ENCODE peak calls at places on chromosomes 1 and 21, in five cellular contexts. One of them, this sample, is unnamed.

GRCh38 chr1:209103135-209103534 is 480.4 kb upstream of the CAMK1G start:
- DNase-seq in upper lobe of right lung: no peak
- DNase-seq in spleen: no peak
- DNase-seq in heart right ventricle: no peak
- DNase-seq in AG04450: no peak
- DNase-seq in this sample: no peak

GRCh38 chr1:84539972-84540371 is 33.6 kb upstream of the GNG5 start:
- DNase-seq in spleen: no peak
- DNase-seq in AG04450: no peak
- DNase-seq in upper lobe of right lung: no peak
- DNase-seq in heart right ventricle: no peak
- DNase-seq in this sample: no peak

GRCh38 chr1:204866051-204866596 is 4.5 kb upstream of the NFASC start:
- DNase-seq in upper lobe of right lung: no peak
- DNase-seq in spleen: no peak
- DNase-seq in heart right ventricle: no peak
- DNase-seq in AG04450: no peak
- DNase-seq in this sample: no peak

GRCh38 chr1:43994794-43995790 is 3.7 kb downstream of the CCDC24 start:
- DNase-seq in AG04450: no peak
- DNase-seq in upper lobe of right lung: no peak
- DNase-seq in spleen: peak
- DNase-seq in heart right ventricle: no peak
- DNase-seq in this sample: no peak

GRCh38 chr1:5493708-5494390 is 498.4 kb downstream of the NPHP4 start:
- DNase-seq in heart right ventricle: no peak
- DNase-seq in upper lobe of right lung: no peak
- DNase-seq in AG04450: no peak
- DNase-seq in spleen: peak
- DNase-seq in this sample: no peak

GRCh38 chr21:33308586-33309490 is 15.9 kb upstream of the IFNAR1 start:
- DNase-seq in heart right ventricle: no peak
- DNase-seq in upper lobe of right lung: no peak
- DNase-seq in AG04450: no peak
- DNase-seq in spleen: no peak
- DNase-seq in this sample: peak

GRCh38 chr21:46109251-46110221 is 11.6 kb downstream of the COL6A2 start:
- DNase-seq in AG04450: no peak
- DNase-seq in upper lobe of right lung: peak
- DNase-seq in heart right ventricle: peak
- DNase-seq in spleen: peak
- DNase-seq in this sample: no peak

GRCh38 chr1:17013598-17014320 is 2.0 kb upstream of the ATP13A2 start:
- DNase-seq in spleen: peak
- DNase-seq in upper lobe of right lung: peak
- DNase-seq in heart right ventricle: no peak
- DNase-seq in AG04450: no peak
- DNase-seq in this sample: peak

GRCh38 chr21:46120301-46121285 is 22.7 kb downstream of the COL6A2 start:
- DNase-seq in spleen: peak
- DNase-seq in upper lobe of right lung: peak
- DNase-seq in heart right ventricle: peak
- DNase-seq in AG04450: no peak
- DNase-seq in this sample: no peak

GRCh38 chr1:81228926-81229325 is 571.8 kb upstream of the ADGRL2 start:
- DNase-seq in AG04450: no peak
- DNase-seq in spleen: no peak
- DNase-seq in upper lobe of right lung: no peak
- DNase-seq in heart right ventricle: no peak
- DNase-seq in this sample: no peak

GRCh38 chr1:111596499-111596898 is 23.1 kb upstream of the RAP1A start:
- DNase-seq in spleen: peak
- DNase-seq in AG04450: no peak
- DNase-seq in heart right ventricle: no peak
- DNase-seq in upper lobe of right lung: no peak
- DNase-seq in this sample: no peak

GRCh38 chr1:58090640-58091039 is 455.9 kb downstream of the OMA1 start:
- DNase-seq in heart right ventricle: no peak
- DNase-seq in AG04450: no peak
- DNase-seq in upper lobe of right lung: no peak
- DNase-seq in spleen: no peak
- DNase-seq in this sample: no peak

GRCh38 chr1:156571261-156571958 is 955 bp downstream of the IQGAP3 start:
- DNase-seq in spleen: no peak
- DNase-seq in AG04450: peak
- DNase-seq in upper lobe of right lung: no peak
- DNase-seq in heart right ventricle: no peak
- DNase-seq in this sample: no peak

GRCh38 chr1:194684636-194685035 is 1498.2 kb upstream of the B3GALT2 start:
- DNase-seq in AG04450: no peak
- DNase-seq in spleen: no peak
- DNase-seq in heart right ventricle: no peak
- DNase-seq in upper lobe of right lung: no peak
- DNase-seq in this sample: no peak

GRCh38 chr1:241352401-241352800 is 4.6 kb downstream of the RGS7 start:
- DNase-seq in upper lobe of right lung: no peak
- DNase-seq in heart right ventricle: no peak
- DNase-seq in AG04450: no peak
- DNase-seq in spleen: no peak
- DNase-seq in this sample: no peak

GRCh38 chr1:178934574-178934945 is 63.7 kb upstream of the ANGPTL1 start:
- DNase-seq in AG04450: no peak
- DNase-seq in upper lobe of right lung: no peak
- DNase-seq in spleen: no peak
- DNase-seq in heart right ventricle: no peak
- DNase-seq in this sample: peak

GRCh38 chr1:243642936-243643335 is 207.1 kb downstream of the AKT3 start:
- DNase-seq in spleen: no peak
- DNase-seq in AG04450: no peak
- DNase-seq in upper lobe of right lung: no peak
- DNase-seq in heart right ventricle: no peak
- DNase-seq in this sample: no peak

GRCh38 chr1:188778578-188778977 is 1699.1 kb downstream of the BRINP3 start:
- DNase-seq in heart right ventricle: no peak
- DNase-seq in AG04450: no peak
- DNase-seq in upper lobe of right lung: no peak
- DNase-seq in spleen: no peak
- DNase-seq in this sample: no peak

GRCh38 chr1:231827337-231828105 is 200.9 kb downstream of the DISC1 start:
- DNase-seq in heart right ventricle: no peak
- DNase-seq in upper lobe of right lung: no peak
- DNase-seq in spleen: no peak
- DNase-seq in AG04450: no peak
- DNase-seq in this sample: no peak

GRCh38 chr21:44666401-44667320 is at the start of gene KRTAP12-2:
- DNase-seq in heart right ventricle: peak
- DNase-seq in spleen: no peak
- DNase-seq in upper lobe of right lung: no peak
- DNase-seq in AG04450: no peak
- DNase-seq in this sample: no peak

GRCh38 chr1:30887485-30888315 is 20.9 kb downstream of the SDC3 start:
- DNase-seq in spleen: no peak
- DNase-seq in upper lobe of right lung: no peak
- DNase-seq in heart right ventricle: no peak
- DNase-seq in AG04450: peak
- DNase-seq in this sample: no peak

GRCh38 chr1:186974774-186975181 is 146.0 kb downstream of the PLA2G4A start:
- DNase-seq in spleen: no peak
- DNase-seq in heart right ventricle: no peak
- DNase-seq in AG04450: peak
- DNase-seq in upper lobe of right lung: no peak
- DNase-seq in this sample: no peak

GRCh38 chr1:15696956-15697521 is 12.9 kb downstream of the PLEKHM2 start:
- DNase-seq in heart right ventricle: no peak
- DNase-seq in upper lobe of right lung: no peak
- DNase-seq in AG04450: no peak
- DNase-seq in spleen: peak
- DNase-seq in this sample: peak

GRCh38 chr1:186175588-186175987 is 199.5 kb downstream of the TPR start:
- DNase-seq in spleen: no peak
- DNase-seq in AG04450: no peak
- DNase-seq in heart right ventricle: no peak
- DNase-seq in upper lobe of right lung: no peak
- DNase-seq in this sample: no peak

GRCh38 chr1:38728176-38728908 is 131.2 kb downstream of the RRAGC start:
- DNase-seq in upper lobe of right lung: no peak
- DNase-seq in heart right ventricle: peak
- DNase-seq in spleen: no peak
- DNase-seq in AG04450: no peak
- DNase-seq in this sample: no peak

GRCh38 chr1:85546748-85547147 is 33.8 kb upstream of the CCN1 start:
- DNase-seq in heart right ventricle: no peak
- DNase-seq in upper lobe of right lung: no peak
- DNase-seq in AG04450: no peak
- DNase-seq in spleen: no peak
- DNase-seq in this sample: no peak

GRCh38 chr1:24383381-24383940 is 30.1 kb downstream of the STPG1 start:
- DNase-seq in AG04450: no peak
- DNase-seq in upper lobe of right lung: no peak
- DNase-seq in heart right ventricle: no peak
- DNase-seq in spleen: no peak
- DNase-seq in this sample: no peak

GRCh38 chr1:186283374-186283773 is 91.7 kb downstream of the TPR start:
- DNase-seq in upper lobe of right lung: no peak
- DNase-seq in spleen: no peak
- DNase-seq in AG04450: no peak
- DNase-seq in heart right ventricle: no peak
- DNase-seq in this sample: no peak

GRCh38 chr1:218683224-218683623 is 338.1 kb downstream of the TGFB2 start:
- DNase-seq in heart right ventricle: no peak
- DNase-seq in upper lobe of right lung: no peak
- DNase-seq in AG04450: no peak
- DNase-seq in spleen: no peak
- DNase-seq in this sample: no peak

GRCh38 chr1:184805667-184806295 is 51.1 kb upstream of the EDEM3 start:
- DNase-seq in AG04450: peak
- DNase-seq in upper lobe of right lung: peak
- DNase-seq in heart right ventricle: peak
- DNase-seq in spleen: peak
- DNase-seq in this sample: peak

GRCh38 chr1:156502749-156503671 is 2.4 kb upstream of the MEF2D start:
- DNase-seq in heart right ventricle: peak
- DNase-seq in upper lobe of right lung: peak
- DNase-seq in AG04450: peak
- DNase-seq in spleen: peak
- DNase-seq in this sample: peak

GRCh38 chr1:28510350-28511223 is 4.7 kb downstream of the RCC1 start:
- DNase-seq in AG04450: no peak
- DNase-seq in upper lobe of right lung: no peak
- DNase-seq in heart right ventricle: no peak
- DNase-seq in spleen: no peak
- DNase-seq in this sample: no peak

GRCh38 chr1:178330153-178330552 is 166.6 kb downstream of the CLEC20A start:
- DNase-seq in AG04450: no peak
- DNase-seq in upper lobe of right lung: no peak
- DNase-seq in heart right ventricle: no peak
- DNase-seq in spleen: no peak
- DNase-seq in this sample: no peak

GRCh38 chr1:95850165-95850649 is 616.2 kb downstream of the RWDD3 start:
- DNase-seq in AG04450: no peak
- DNase-seq in upper lobe of right lung: no peak
- DNase-seq in spleen: no peak
- DNase-seq in heart right ventricle: no peak
- DNase-seq in this sample: no peak

GRCh38 chr1:151314137-151314875 is 12.9 kb downstream of the PI4KB start:
- DNase-seq in upper lobe of right lung: no peak
- DNase-seq in heart right ventricle: peak
- DNase-seq in AG04450: no peak
- DNase-seq in spleen: no peak
- DNase-seq in this sample: no peak

GRCh38 chr1:26337206-26337535 is 16.8 kb downstream of the CRYBG2 start:
- DNase-seq in heart right ventricle: no peak
- DNase-seq in AG04450: no peak
- DNase-seq in upper lobe of right lung: no peak
- DNase-seq in spleen: no peak
- DNase-seq in this sample: no peak

GRCh38 chr1:26337625-26338024 is 16.3 kb downstream of the CRYBG2 start:
- DNase-seq in heart right ventricle: no peak
- DNase-seq in upper lobe of right lung: no peak
- DNase-seq in spleen: no peak
- DNase-seq in AG04450: no peak
- DNase-seq in this sample: no peak

GRCh38 chr1:26335774-26336476 is 18.0 kb downstream of the CRYBG2 start:
- DNase-seq in spleen: no peak
- DNase-seq in AG04450: no peak
- DNase-seq in heart right ventricle: no peak
- DNase-seq in upper lobe of right lung: no peak
- DNase-seq in this sample: no peak

GRCh38 chr1:26338670-26339069 is 15.3 kb downstream of the CRYBG2 start:
- DNase-seq in spleen: no peak
- DNase-seq in heart right ventricle: no peak
- DNase-seq in upper lobe of right lung: no peak
- DNase-seq in AG04450: no peak
- DNase-seq in this sample: no peak

GRCh38 chr1:26336477-26337205 is 17.3 kb downstream of the CRYBG2 start:
- DNase-seq in upper lobe of right lung: peak
- DNase-seq in spleen: peak
- DNase-seq in heart right ventricle: peak
- DNase-seq in AG04450: no peak
- DNase-seq in this sample: peak
- H3K27ac ChIP-seq in upper lobe of right lung: no peak
- H3K27ac ChIP-seq in spleen: no peak
- H3K27ac ChIP-seq in heart right ventricle: no peak
- H3K27ac ChIP-seq in AG04450: no peak
- H3K27ac ChIP-seq in this sample: no peak

GRCh38 chr21:17693801-17694200 is 81.1 kb upstream of the BTG3 start:
- DNase-seq in AG04450: no peak
- DNase-seq in spleen: no peak
- DNase-seq in heart right ventricle: no peak
- DNase-seq in upper lobe of right lung: no peak
- DNase-seq in this sample: no peak
- TF ChIP-seq CTCF in AG04450: no peak
- TF ChIP-seq CTCF in spleen: no peak
- TF ChIP-seq CTCF in heart right ventricle: no peak
- TF ChIP-seq CTCF in upper lobe of right lung: no peak
- TF ChIP-seq CTCF in this sample: no peak

DNA sequence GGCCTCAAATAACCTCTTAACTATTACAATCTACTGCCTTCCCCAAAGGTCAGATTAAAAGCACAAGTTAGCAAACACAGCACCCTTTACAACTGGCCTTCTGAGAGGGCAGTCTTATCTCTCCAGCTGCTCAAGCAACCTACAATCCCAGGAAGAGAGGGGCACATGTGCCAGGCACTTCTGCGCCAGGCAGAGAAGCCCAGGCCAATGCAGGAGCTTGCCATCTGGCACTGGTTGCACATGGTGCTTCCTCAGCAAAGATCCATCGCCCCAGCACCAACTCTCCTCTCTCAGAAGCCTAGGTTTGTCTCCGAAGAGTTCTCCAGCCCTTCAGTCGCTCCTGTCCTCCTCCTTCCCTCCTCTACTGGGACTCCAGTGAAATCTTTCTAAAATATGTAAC is 2.5 kb downstream of the STK40 start:
- DNase-seq in heart right ventricle: peak
- DNase-seq in spleen: peak
- DNase-seq in AG04450: no peak
- DNase-seq in upper lobe of right lung: no peak
- DNase-seq in this sample: no peak
- H3K27ac ChIP-seq in heart right ventricle: peak
- H3K27ac ChIP-seq in spleen: no peak
- H3K27ac ChIP-seq in AG04450: no peak
- H3K27ac ChIP-seq in upper lobe of right lung: no peak
- H3K27ac ChIP-seq in this sample: no peak

GRCh38 chr1:2347907-2348306 is 43.4 kb downstream of the MORN1 start:
- DNase-seq in spleen: no peak
- DNase-seq in AG04450: no peak
- DNase-seq in heart right ventricle: peak
- DNase-seq in upper lobe of right lung: no peak
- DNase-seq in this sample: no peak
- TF ChIP-seq CTCF in spleen: no peak
- TF ChIP-seq CTCF in AG04450: no peak
- TF ChIP-seq CTCF in heart right ventricle: no peak
- TF ChIP-seq CTCF in upper lobe of right lung: no peak
- TF ChIP-seq CTCF in this sample: no peak

This sample was measured in HL-60.